ENCODE peak calls at places on chromosomes 7 and 10, in nine cellular contexts. One of them, this sample, is unnamed.

GRCh38 chr7:45564886-45565455 is 9.2 kb upstream of the ADCY1 start:
- DNase-seq in GDM1: no peak
- DNase-seq in mesenchymal stem cell: no peak
- DNase-seq in NCI-H1417: no peak
- DNase-seq in H1: no peak
- DNase-seq in A673: no peak
- DNase-seq in activated T-helper 1 cell treated with anti-CD3 and anti-CD28 coated beads, Interleukin-2, amount 50 U/mL, for 16 hours: no peak
- DNase-seq in stomach: no peak
- DNase-seq in activated CD8-positive, alpha-beta memory T cell treated with anti-CD3 and anti-CD28 coated beads, Interleukin-2, amount 50 U/mL, for 48 hours: peak; percentile 22
- DNase-seq in this sample: no peak

GRCh38 chr7:128914566-128915151 is 4.2 kb upstream of the KCP start:
- DNase-seq in NCI-H1417: no peak
- DNase-seq in A673: no peak
- DNase-seq in H1: no peak
- DNase-seq in mesenchymal stem cell: no peak
- DNase-seq in activated T-helper 1 cell treated with anti-CD3 and anti-CD28 coated beads, Interleukin-2, amount 50 U/mL, for 16 hours: no peak
- DNase-seq in stomach: no peak
- DNase-seq in GDM1: no peak
- DNase-seq in activated CD8-positive, alpha-beta memory T cell treated with anti-CD3 and anti-CD28 coated beads, Interleukin-2, amount 50 U/mL, for 48 hours: no peak
- DNase-seq in this sample: no peak

GRCh38 chr7:27866256-27866655 is 126.3 kb downstream of the TAX1BP1 start:
- DNase-seq in H1: no peak
- DNase-seq in NCI-H1417: no peak
- DNase-seq in A673: no peak
- DNase-seq in stomach: no peak
- DNase-seq in mesenchymal stem cell: no peak
- DNase-seq in activated CD8-positive, alpha-beta memory T cell treated with anti-CD3 and anti-CD28 coated beads, Interleukin-2, amount 50 U/mL, for 48 hours: no peak
- DNase-seq in activated T-helper 1 cell treated with anti-CD3 and anti-CD28 coated beads, Interleukin-2, amount 50 U/mL, for 16 hours: no peak
- DNase-seq in GDM1: no peak
- DNase-seq in this sample: no peak

GRCh38 chr7:50706469-50706937 is 76.2 kb downstream of the GRB10 start:
- DNase-seq in H1: no peak
- DNase-seq in stomach: no peak
- DNase-seq in A673: no peak
- DNase-seq in activated CD8-positive, alpha-beta memory T cell treated with anti-CD3 and anti-CD28 coated beads, Interleukin-2, amount 50 U/mL, for 48 hours: no peak
- DNase-seq in GDM1: no peak
- DNase-seq in NCI-H1417: no peak
- DNase-seq in activated T-helper 1 cell treated with anti-CD3 and anti-CD28 coated beads, Interleukin-2, amount 50 U/mL, for 16 hours: no peak
- DNase-seq in mesenchymal stem cell: no peak
- DNase-seq in this sample: no peak

GRCh38 chr7:54860003-54860775 is 101.2 kb upstream of the SEC61G start:
- DNase-seq in stomach: no peak
- DNase-seq in activated CD8-positive, alpha-beta memory T cell treated with anti-CD3 and anti-CD28 coated beads, Interleukin-2, amount 50 U/mL, for 48 hours: no peak
- DNase-seq in NCI-H1417: no peak
- DNase-seq in GDM1: no peak
- DNase-seq in A673: no peak
- DNase-seq in mesenchymal stem cell: no peak
- DNase-seq in activated T-helper 1 cell treated with anti-CD3 and anti-CD28 coated beads, Interleukin-2, amount 50 U/mL, for 16 hours: no peak
- DNase-seq in H1: no peak
- DNase-seq in this sample: no peak

GRCh38 chr7:155457544-155458316 is at the start of gene EN2:
- DNase-seq in A673: no peak
- DNase-seq in mesenchymal stem cell: no peak
- DNase-seq in GDM1: no peak
- DNase-seq in activated T-helper 1 cell treated with anti-CD3 and anti-CD28 coated beads, Interleukin-2, amount 50 U/mL, for 16 hours: no peak
- DNase-seq in stomach: no peak
- DNase-seq in activated CD8-positive, alpha-beta memory T cell treated with anti-CD3 and anti-CD28 coated beads, Interleukin-2, amount 50 U/mL, for 48 hours: peak; percentile 59
- DNase-seq in NCI-H1417: peak; percentile 63
- DNase-seq in H1: no peak
- DNase-seq in this sample: no peak

GRCh38 chr10:69096045-69096444 is 8.1 kb downstream of the SRGN start:
- DNase-seq in NCI-H1417: no peak
- DNase-seq in activated CD8-positive, alpha-beta memory T cell treated with anti-CD3 and anti-CD28 coated beads, Interleukin-2, amount 50 U/mL, for 48 hours: no peak
- DNase-seq in mesenchymal stem cell: no peak
- DNase-seq in activated T-helper 1 cell treated with anti-CD3 and anti-CD28 coated beads, Interleukin-2, amount 50 U/mL, for 16 hours: no peak
- DNase-seq in GDM1: no peak
- DNase-seq in stomach: no peak
- DNase-seq in H1: no peak
- DNase-seq in A673: no peak
- DNase-seq in this sample: no peak

GRCh38 chr10:106226123-106226522 is 938.4 kb downstream of the SORCS1 start:
- DNase-seq in activated T-helper 1 cell treated with anti-CD3 and anti-CD28 coated beads, Interleukin-2, amount 50 U/mL, for 16 hours: no peak
- DNase-seq in activated CD8-positive, alpha-beta memory T cell treated with anti-CD3 and anti-CD28 coated beads, Interleukin-2, amount 50 U/mL, for 48 hours: no peak
- DNase-seq in A673: no peak
- DNase-seq in mesenchymal stem cell: no peak
- DNase-seq in H1: no peak
- DNase-seq in stomach: no peak
- DNase-seq in GDM1: no peak
- DNase-seq in NCI-H1417: no peak
- DNase-seq in this sample: no peak

GRCh38 chr7:50207251-50207564 is 97.3 kb upstream of the IKZF1 start:
- DNase-seq in GDM1: no peak
- DNase-seq in activated CD8-positive, alpha-beta memory T cell treated with anti-CD3 and anti-CD28 coated beads, Interleukin-2, amount 50 U/mL, for 48 hours: no peak
- DNase-seq in mesenchymal stem cell: no peak
- DNase-seq in A673: no peak
- DNase-seq in H1: no peak
- DNase-seq in stomach: no peak
- DNase-seq in activated T-helper 1 cell treated with anti-CD3 and anti-CD28 coated beads, Interleukin-2, amount 50 U/mL, for 16 hours: no peak
- DNase-seq in NCI-H1417: no peak
- DNase-seq in this sample: no peak

GRCh38 chr10:117004238-117004626 is 755 bp downstream of the SHTN1 start:
- DNase-seq in H1: no peak
- DNase-seq in activated CD8-positive, alpha-beta memory T cell treated with anti-CD3 and anti-CD28 coated beads, Interleukin-2, amount 50 U/mL, for 48 hours: no peak
- DNase-seq in stomach: no peak
- DNase-seq in mesenchymal stem cell: no peak
- DNase-seq in activated T-helper 1 cell treated with anti-CD3 and anti-CD28 coated beads, Interleukin-2, amount 50 U/mL, for 16 hours: no peak
- DNase-seq in A673: no peak
- DNase-seq in NCI-H1417: no peak
- DNase-seq in GDM1: no peak
- DNase-seq in this sample: no peak

GRCh38 chr7:106823631-106824030 is 41.5 kb upstream of the PIK3CG start:
- DNase-seq in A673: no peak
- DNase-seq in activated CD8-positive, alpha-beta memory T cell treated with anti-CD3 and anti-CD28 coated beads, Interleukin-2, amount 50 U/mL, for 48 hours: no peak
- DNase-seq in stomach: no peak
- DNase-seq in activated T-helper 1 cell treated with anti-CD3 and anti-CD28 coated beads, Interleukin-2, amount 50 U/mL, for 16 hours: no peak
- DNase-seq in mesenchymal stem cell: no peak
- DNase-seq in GDM1: no peak
- DNase-seq in H1: no peak
- DNase-seq in NCI-H1417: no peak
- DNase-seq in this sample: no peak

GRCh38 chr10:5812283-5813090 is 747 bp downstream of the GDI2 start:
- DNase-seq in A673: peak; percentile 23
- DNase-seq in mesenchymal stem cell: peak; percentile 31
- DNase-seq in activated T-helper 1 cell treated with anti-CD3 and anti-CD28 coated beads, Interleukin-2, amount 50 U/mL, for 16 hours: peak; percentile 13
- DNase-seq in stomach: peak; percentile 58
- DNase-seq in activated CD8-positive, alpha-beta memory T cell treated with anti-CD3 and anti-CD28 coated beads, Interleukin-2, amount 50 U/mL, for 48 hours: peak; percentile 75
- DNase-seq in H1: no peak
- DNase-seq in GDM1: no peak
- DNase-seq in NCI-H1417: peak; percentile 67
- DNase-seq in this sample: no peak

GRCh38 chr7:12389089-12389700 is 14.5 kb downstream of the VWDE start:
- DNase-seq in NCI-H1417: peak; percentile 79
- DNase-seq in A673: peak; percentile 74
- DNase-seq in H1: peak; percentile 5
- DNase-seq in mesenchymal stem cell: peak; percentile 69
- DNase-seq in GDM1: peak; percentile 25
- DNase-seq in activated CD8-positive, alpha-beta memory T cell treated with anti-CD3 and anti-CD28 coated beads, Interleukin-2, amount 50 U/mL, for 48 hours: no peak
- DNase-seq in stomach: peak; percentile 32
- DNase-seq in activated T-helper 1 cell treated with anti-CD3 and anti-CD28 coated beads, Interleukin-2, amount 50 U/mL, for 16 hours: no peak
- DNase-seq in this sample: peak; percentile 35

GRCh38 chr10:69239816-69240434 is 19.8 kb downstream of the HKDC1 start:
- DNase-seq in H1: no peak
- DNase-seq in activated CD8-positive, alpha-beta memory T cell treated with anti-CD3 and anti-CD28 coated beads, Interleukin-2, amount 50 U/mL, for 48 hours: no peak
- DNase-seq in GDM1: no peak
- DNase-seq in mesenchymal stem cell: no peak
- DNase-seq in stomach: no peak
- DNase-seq in A673: peak; percentile 47
- DNase-seq in activated T-helper 1 cell treated with anti-CD3 and anti-CD28 coated beads, Interleukin-2, amount 50 U/mL, for 16 hours: no peak
- DNase-seq in NCI-H1417: no peak
- DNase-seq in this sample: no peak

This sample was measured in H54.